ENCODE peak calls at places on chromosomes 4 and X, in seven cellular contexts. One of them, this sample, is unnamed.

GRCh38 chrX:109974906-109975655 is 27.8 kb upstream of the TMEM164 start:
- DNase-seq in posterior vena cava: no peak
- DNase-seq in cardiac fibroblast: peak
- DNase-seq in HTR-8/SVneo: no peak
- DNase-seq in effector CD4-positive, alpha-beta T cell: no peak
- DNase-seq in stimulated activated naive CD8-positive, alpha-beta T cell treated with anti-CD3 and anti-CD28 coated beads, Interleukin-15, amount 100 ng/mL, for 72 hours: no peak
- DNase-seq in nephron progenitor cell: no peak
- DNase-seq in this sample: no peak

GRCh38 chr4:121155893-121156292 is 8.2 kb downstream of the TNIP3 start:
- DNase-seq in posterior vena cava: no peak
- DNase-seq in cardiac fibroblast: peak
- DNase-seq in HTR-8/SVneo: peak
- DNase-seq in effector CD4-positive, alpha-beta T cell: no peak
- DNase-seq in stimulated activated naive CD8-positive, alpha-beta T cell treated with anti-CD3 and anti-CD28 coated beads, Interleukin-15, amount 100 ng/mL, for 72 hours: no peak
- DNase-seq in nephron progenitor cell: no peak
- DNase-seq in this sample: no peak

GRCh38 chrX:150934453-150934852 is 36.0 kb upstream of the CD99L2 start:
- DNase-seq in posterior vena cava: no peak
- DNase-seq in cardiac fibroblast: peak
- DNase-seq in HTR-8/SVneo: peak
- DNase-seq in effector CD4-positive, alpha-beta T cell: no peak
- DNase-seq in stimulated activated naive CD8-positive, alpha-beta T cell treated with anti-CD3 and anti-CD28 coated beads, Interleukin-15, amount 100 ng/mL, for 72 hours: no peak
- DNase-seq in nephron progenitor cell: no peak
- DNase-seq in this sample: no peak

GRCh38 chr4:169956441-169956840 is 69.8 kb downstream of the MFAP3L start:
- DNase-seq in posterior vena cava: no peak
- DNase-seq in cardiac fibroblast: no peak
- DNase-seq in HTR-8/SVneo: no peak
- DNase-seq in effector CD4-positive, alpha-beta T cell: no peak
- DNase-seq in stimulated activated naive CD8-positive, alpha-beta T cell treated with anti-CD3 and anti-CD28 coated beads, Interleukin-15, amount 100 ng/mL, for 72 hours: no peak
- DNase-seq in nephron progenitor cell: peak
- DNase-seq in this sample: no peak

GRCh38 chr4:56799291-56799823 is 22.1 kb downstream of the SPINK2 start:
- DNase-seq in posterior vena cava: no peak
- DNase-seq in cardiac fibroblast: no peak
- DNase-seq in HTR-8/SVneo: no peak
- DNase-seq in effector CD4-positive, alpha-beta T cell: no peak
- DNase-seq in stimulated activated naive CD8-positive, alpha-beta T cell treated with anti-CD3 and anti-CD28 coated beads, Interleukin-15, amount 100 ng/mL, for 72 hours: no peak
- DNase-seq in nephron progenitor cell: no peak
- DNase-seq in this sample: no peak

GRCh38 chrX:1294301-1295067 is 25.9 kb downstream of the CSF2RA start:
- DNase-seq in posterior vena cava: no peak
- DNase-seq in cardiac fibroblast: no peak
- DNase-seq in HTR-8/SVneo: no peak
- DNase-seq in effector CD4-positive, alpha-beta T cell: no peak
- DNase-seq in stimulated activated naive CD8-positive, alpha-beta T cell treated with anti-CD3 and anti-CD28 coated beads, Interleukin-15, amount 100 ng/mL, for 72 hours: no peak
- DNase-seq in nephron progenitor cell: no peak
- DNase-seq in this sample: no peak

GRCh38 chr4:37528161-37528560 is 158.0 kb downstream of the RELL1 start:
- DNase-seq in posterior vena cava: no peak
- DNase-seq in cardiac fibroblast: no peak
- DNase-seq in HTR-8/SVneo: peak
- DNase-seq in effector CD4-positive, alpha-beta T cell: no peak
- DNase-seq in stimulated activated naive CD8-positive, alpha-beta T cell treated with anti-CD3 and anti-CD28 coated beads, Interleukin-15, amount 100 ng/mL, for 72 hours: no peak
- DNase-seq in nephron progenitor cell: no peak
- DNase-seq in this sample: no peak

GRCh38 chrX:77342028-77342427 is 105.2 kb upstream of the FGF16 start:
- DNase-seq in posterior vena cava: no peak
- DNase-seq in cardiac fibroblast: no peak
- DNase-seq in HTR-8/SVneo: no peak
- DNase-seq in effector CD4-positive, alpha-beta T cell: no peak
- DNase-seq in stimulated activated naive CD8-positive, alpha-beta T cell treated with anti-CD3 and anti-CD28 coated beads, Interleukin-15, amount 100 ng/mL, for 72 hours: no peak
- DNase-seq in nephron progenitor cell: no peak
- DNase-seq in this sample: no peak

GRCh38 chr4:74934016-74934821 is 1.3 kb downstream of the PARM1 start:
- DNase-seq in posterior vena cava: peak
- DNase-seq in cardiac fibroblast: peak
- DNase-seq in HTR-8/SVneo: no peak
- DNase-seq in effector CD4-positive, alpha-beta T cell: no peak
- DNase-seq in stimulated activated naive CD8-positive, alpha-beta T cell treated with anti-CD3 and anti-CD28 coated beads, Interleukin-15, amount 100 ng/mL, for 72 hours: peak
- DNase-seq in nephron progenitor cell: peak
- DNase-seq in this sample: peak

GRCh38 chrX:20521245-20521644 is 254.5 kb upstream of the RPS6KA3 start:
- DNase-seq in posterior vena cava: no peak
- DNase-seq in cardiac fibroblast: peak
- DNase-seq in HTR-8/SVneo: no peak
- DNase-seq in effector CD4-positive, alpha-beta T cell: no peak
- DNase-seq in stimulated activated naive CD8-positive, alpha-beta T cell treated with anti-CD3 and anti-CD28 coated beads, Interleukin-15, amount 100 ng/mL, for 72 hours: no peak
- DNase-seq in nephron progenitor cell: no peak
- DNase-seq in this sample: no peak

GRCh38 chr4:26372525-26373172 is 51.8 kb downstream of the RBPJ start:
- DNase-seq in posterior vena cava: no peak
- DNase-seq in cardiac fibroblast: peak
- DNase-seq in HTR-8/SVneo: no peak
- DNase-seq in effector CD4-positive, alpha-beta T cell: peak
- DNase-seq in stimulated activated naive CD8-positive, alpha-beta T cell treated with anti-CD3 and anti-CD28 coated beads, Interleukin-15, amount 100 ng/mL, for 72 hours: peak
- DNase-seq in nephron progenitor cell: no peak
- DNase-seq in this sample: peak

GRCh38 chr4:72205831-72206230 is 174.0 kb downstream of the NPFFR2 start:
- DNase-seq in posterior vena cava: no peak
- DNase-seq in cardiac fibroblast: no peak
- DNase-seq in HTR-8/SVneo: no peak
- DNase-seq in effector CD4-positive, alpha-beta T cell: no peak
- DNase-seq in stimulated activated naive CD8-positive, alpha-beta T cell treated with anti-CD3 and anti-CD28 coated beads, Interleukin-15, amount 100 ng/mL, for 72 hours: no peak
- DNase-seq in nephron progenitor cell: no peak
- DNase-seq in this sample: no peak

GRCh38 chr4:137307806-137308205 is 224.5 kb downstream of the PCDH18 start:
- DNase-seq in posterior vena cava: no peak
- DNase-seq in cardiac fibroblast: peak
- DNase-seq in HTR-8/SVneo: peak
- DNase-seq in effector CD4-positive, alpha-beta T cell: no peak
- DNase-seq in stimulated activated naive CD8-positive, alpha-beta T cell treated with anti-CD3 and anti-CD28 coated beads, Interleukin-15, amount 100 ng/mL, for 72 hours: no peak
- DNase-seq in nephron progenitor cell: no peak
- DNase-seq in this sample: no peak

GRCh38 chr4:183107891-183108459 is 8.9 kb downstream of the WWC2 start:
- DNase-seq in posterior vena cava: no peak
- DNase-seq in cardiac fibroblast: no peak
- DNase-seq in HTR-8/SVneo: no peak
- DNase-seq in effector CD4-positive, alpha-beta T cell: no peak
- DNase-seq in stimulated activated naive CD8-positive, alpha-beta T cell treated with anti-CD3 and anti-CD28 coated beads, Interleukin-15, amount 100 ng/mL, for 72 hours: no peak
- DNase-seq in nephron progenitor cell: no peak
- DNase-seq in this sample: no peak

GRCh38 chrX:155611302-155611701 is 1.4 kb downstream of the TMLHE start:
- DNase-seq in posterior vena cava: no peak
- DNase-seq in cardiac fibroblast: no peak
- DNase-seq in HTR-8/SVneo: no peak
- DNase-seq in effector CD4-positive, alpha-beta T cell: no peak
- DNase-seq in stimulated activated naive CD8-positive, alpha-beta T cell treated with anti-CD3 and anti-CD28 coated beads, Interleukin-15, amount 100 ng/mL, for 72 hours: no peak
- DNase-seq in nephron progenitor cell: no peak
- DNase-seq in this sample: no peak